ENCODE peak calls at places on chromosomes 5 and 9, in seven cellular contexts. One of them, this sample, is unnamed.

GRCh38 chr5:138349842-138350635 is 2.4 kb upstream of the KDM3B start:
- DNase-seq in HFF-Myc: no peak
- DNase-seq in HCT116: no peak
- DNase-seq in GM06990: no peak
- DNase-seq in AG04450: no peak
- DNase-seq in GM12865: no peak
- DNase-seq in upper lobe of right lung: no peak
- DNase-seq in this sample: no peak

GRCh38 chr5:38814879-38815278 is 30.9 kb upstream of the OSMR start:
- DNase-seq in HFF-Myc: no peak
- DNase-seq in HCT116: no peak
- DNase-seq in GM06990: no peak
- DNase-seq in AG04450: no peak
- DNase-seq in GM12865: no peak
- DNase-seq in upper lobe of right lung: no peak
- DNase-seq in this sample: no peak

GRCh38 chr5:173753307-173754168 is 134.6 kb upstream of the CPEB4 start:
- DNase-seq in HFF-Myc: no peak
- DNase-seq in HCT116: no peak
- DNase-seq in GM06990: no peak
- DNase-seq in AG04450: peak
- DNase-seq in GM12865: no peak
- DNase-seq in upper lobe of right lung: peak
- DNase-seq in this sample: no peak

GRCh38 chr5:71907589-71908145 is 188.6 kb downstream of the CARTPT start:
- DNase-seq in HFF-Myc: no peak
- DNase-seq in HCT116: no peak
- DNase-seq in GM06990: no peak
- DNase-seq in AG04450: no peak
- DNase-seq in GM12865: peak
- DNase-seq in upper lobe of right lung: no peak
- DNase-seq in this sample: no peak

GRCh38 chr5:55856511-55857246 is 5.5 kb downstream of the IL31RA start:
- DNase-seq in HFF-Myc: no peak
- DNase-seq in HCT116: no peak
- DNase-seq in GM06990: no peak
- DNase-seq in AG04450: no peak
- DNase-seq in GM12865: no peak
- DNase-seq in upper lobe of right lung: no peak
- DNase-seq in this sample: no peak

GRCh38 chr9:101275671-101276250 is 109.0 kb downstream of the BAAT start:
- DNase-seq in HFF-Myc: no peak
- DNase-seq in HCT116: no peak
- DNase-seq in GM06990: no peak
- DNase-seq in AG04450: no peak
- DNase-seq in GM12865: no peak
- DNase-seq in upper lobe of right lung: no peak
- DNase-seq in this sample: no peak

GRCh38 chr9:34557421-34558321 is 31.9 kb downstream of the CNTFR start:
- DNase-seq in HFF-Myc: no peak
- DNase-seq in HCT116: no peak
- DNase-seq in GM06990: no peak
- DNase-seq in AG04450: no peak
- DNase-seq in GM12865: no peak
- DNase-seq in upper lobe of right lung: no peak
- DNase-seq in this sample: no peak

GRCh38 chr9:116933251-116933650 is 246.1 kb downstream of the TRIM32 start:
- DNase-seq in HFF-Myc: no peak
- DNase-seq in HCT116: no peak
- DNase-seq in GM06990: no peak
- DNase-seq in AG04450: no peak
- DNase-seq in GM12865: no peak
- DNase-seq in upper lobe of right lung: no peak
- DNase-seq in this sample: no peak

GRCh38 chr5:181200816-181201215 is 4.2 kb downstream of the TRIM7 start:
- DNase-seq in HFF-Myc: no peak
- DNase-seq in HCT116: no peak
- DNase-seq in GM06990: no peak
- DNase-seq in AG04450: no peak
- DNase-seq in GM12865: no peak
- DNase-seq in upper lobe of right lung: no peak
- DNase-seq in this sample: no peak

GRCh38 chr9:89805726-89806125 is 200.9 kb downstream of the GADD45G start:
- DNase-seq in HFF-Myc: no peak
- DNase-seq in HCT116: no peak
- DNase-seq in GM06990: no peak
- DNase-seq in AG04450: no peak
- DNase-seq in GM12865: no peak
- DNase-seq in upper lobe of right lung: no peak
- DNase-seq in this sample: no peak

GRCh38 chr5:97019435-97020117 is 83.7 kb downstream of the LNPEP start:
- DNase-seq in HFF-Myc: no peak
- DNase-seq in HCT116: no peak
- DNase-seq in GM06990: no peak
- DNase-seq in AG04450: no peak
- DNase-seq in GM12865: no peak
- DNase-seq in upper lobe of right lung: no peak
- DNase-seq in this sample: peak

GRCh38 chr9:135939351-135940265 is 21.6 kb downstream of the UBAC1 start:
- DNase-seq in HFF-Myc: no peak
- DNase-seq in HCT116: no peak
- DNase-seq in GM06990: no peak
- DNase-seq in AG04450: no peak
- DNase-seq in GM12865: peak
- DNase-seq in upper lobe of right lung: no peak
- DNase-seq in this sample: no peak

GRCh38 chr9:129435272-129435671 is 185.6 kb downstream of the C9orf50 start:
- DNase-seq in HFF-Myc: no peak
- DNase-seq in HCT116: no peak
- DNase-seq in GM06990: no peak
- DNase-seq in AG04450: no peak
- DNase-seq in GM12865: no peak
- DNase-seq in upper lobe of right lung: no peak
- DNase-seq in this sample: no peak

GRCh38 chr9:126852289-126852688 is 8.2 kb upstream of the ZBTB34 start:
- DNase-seq in HFF-Myc: no peak
- DNase-seq in HCT116: no peak
- DNase-seq in GM06990: no peak
- DNase-seq in AG04450: no peak
- DNase-seq in GM12865: no peak
- DNase-seq in upper lobe of right lung: no peak
- DNase-seq in this sample: no peak

GRCh38 chr5:102711525-102712240 is 43.4 kb upstream of the PAM start:
- DNase-seq in HFF-Myc: no peak
- DNase-seq in HCT116: no peak
- DNase-seq in GM06990: no peak
- DNase-seq in AG04450: no peak
- DNase-seq in GM12865: no peak
- DNase-seq in upper lobe of right lung: no peak
- DNase-seq in this sample: no peak

GRCh38 chr5:79495311-79495710 is 18.6 kb downstream of the HOMER1 start:
- DNase-seq in HFF-Myc: no peak
- DNase-seq in HCT116: no peak
- DNase-seq in GM06990: no peak
- DNase-seq in AG04450: no peak
- DNase-seq in GM12865: no peak
- DNase-seq in upper lobe of right lung: no peak
- DNase-seq in this sample: no peak

GRCh38 chr9:91485006-91485405 is 61.4 kb upstream of the NFIL3 start:
- DNase-seq in HFF-Myc: no peak
- DNase-seq in HCT116: no peak
- DNase-seq in GM06990: no peak
- DNase-seq in AG04450: no peak
- DNase-seq in GM12865: no peak
- DNase-seq in upper lobe of right lung: no peak
- DNase-seq in this sample: no peak

GRCh38 chr9:132162764-132163456 is 1.1 kb downstream of the NTNG2 start:
- DNase-seq in HFF-Myc: no peak
- DNase-seq in HCT116: no peak
- DNase-seq in GM06990: no peak
- DNase-seq in AG04450: no peak
- DNase-seq in GM12865: no peak
- DNase-seq in upper lobe of right lung: no peak
- DNase-seq in this sample: no peak

GRCh38 chr9:132164604-132165362 is 2.9 kb downstream of the NTNG2 start:
- DNase-seq in HFF-Myc: no peak
- DNase-seq in HCT116: no peak
- DNase-seq in GM06990: no peak
- DNase-seq in AG04450: no peak
- DNase-seq in GM12865: no peak
- DNase-seq in upper lobe of right lung: no peak
- DNase-seq in this sample: no peak

GRCh38 chr9:132161743-132162187 is at the start of gene NTNG2:
- DNase-seq in HFF-Myc: no peak
- DNase-seq in HCT116: no peak
- DNase-seq in GM06990: no peak
- DNase-seq in AG04450: no peak
- DNase-seq in GM12865: no peak
- DNase-seq in upper lobe of right lung: no peak
- DNase-seq in this sample: no peak

GRCh38 chr9:132163876-132164603 is 2.2 kb downstream of the NTNG2 start:
- DNase-seq in HFF-Myc: no peak
- DNase-seq in HCT116: no peak
- DNase-seq in GM06990: no peak
- DNase-seq in AG04450: no peak
- DNase-seq in GM12865: no peak
- DNase-seq in upper lobe of right lung: no peak
- DNase-seq in this sample: no peak

DNA sequence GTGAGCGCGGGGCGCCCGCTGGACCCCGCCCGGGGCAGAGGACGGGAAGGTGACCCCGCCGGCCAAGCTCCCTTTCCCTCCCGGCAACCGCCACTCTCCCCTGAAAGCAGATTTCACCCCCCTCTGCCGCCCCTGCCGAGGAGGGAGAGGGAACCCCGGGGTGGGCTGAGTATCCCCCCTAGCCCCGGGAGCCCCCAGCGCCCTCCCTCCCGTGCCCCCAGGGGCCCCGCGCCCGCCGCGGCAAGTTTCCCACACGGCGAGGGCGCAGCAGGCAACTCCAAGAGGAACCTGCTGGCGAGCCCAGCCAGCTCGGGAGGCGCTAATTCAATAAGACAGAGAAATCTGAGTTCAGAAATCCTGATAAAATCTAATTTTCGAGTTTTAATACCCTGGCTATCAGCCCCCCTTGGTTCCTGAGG is 1.6 kb downstream of the NTNG2 start:
- DNase-seq in HFF-Myc: no peak
- DNase-seq in HCT116: no peak
- DNase-seq in GM06990: no peak
- DNase-seq in AG04450: no peak
- DNase-seq in GM12865: no peak
- DNase-seq in upper lobe of right lung: no peak
- DNase-seq in this sample: no peak
- H3K4me3 ChIP-seq in HFF-Myc: no peak
- H3K4me3 ChIP-seq in HCT116: no peak
- H3K4me3 ChIP-seq in GM06990: no peak
- H3K4me3 ChIP-seq in AG04450: no peak
- H3K4me3 ChIP-seq in GM12865: no peak
- H3K4me3 ChIP-seq in upper lobe of right lung: peak
- H3K4me3 ChIP-seq in this sample: no peak

GRCh38 chr5:75325242-75325641 is 11.8 kb upstream of the HMGCR start:
- DNase-seq in HFF-Myc: no peak
- DNase-seq in HCT116: no peak
- DNase-seq in GM06990: no peak
- DNase-seq in AG04450: no peak
- DNase-seq in GM12865: no peak
- DNase-seq in upper lobe of right lung: no peak
- DNase-seq in this sample: no peak
- TF ChIP-seq CTCF in HFF-Myc: no peak
- TF ChIP-seq CTCF in HCT116: peak
- TF ChIP-seq CTCF in GM06990: no peak
- TF ChIP-seq CTCF in AG04450: peak
- TF ChIP-seq CTCF in GM12865: no peak
- TF ChIP-seq CTCF in upper lobe of right lung: no peak
- TF ChIP-seq CTCF in this sample: no peak

GRCh38 chr9:130689937-130690700 is 3.5 kb upstream of the EXOSC2 start:
- DNase-seq in HFF-Myc: peak
- DNase-seq in HCT116: peak
- DNase-seq in GM06990: peak
- DNase-seq in AG04450: peak
- DNase-seq in GM12865: peak
- DNase-seq in upper lobe of right lung: no peak
- DNase-seq in this sample: peak
- H3K4me3 ChIP-seq in HFF-Myc: peak
- H3K4me3 ChIP-seq in HCT116: peak
- H3K4me3 ChIP-seq in GM06990: peak
- H3K4me3 ChIP-seq in AG04450: peak
- H3K4me3 ChIP-seq in GM12865: no peak
- H3K4me3 ChIP-seq in upper lobe of right lung: peak
- H3K4me3 ChIP-seq in this sample: no peak

GRCh38 chr9:120532475-120532874 is 47.5 kb downstream of the CDK5RAP2 start:
- DNase-seq in HFF-Myc: peak
- DNase-seq in HCT116: peak
- DNase-seq in GM06990: no peak
- DNase-seq in AG04450: no peak
- DNase-seq in GM12865: no peak
- DNase-seq in upper lobe of right lung: peak
- DNase-seq in this sample: no peak

GRCh38 chr9:120532891-120533290 is 47.1 kb downstream of the CDK5RAP2 start:
- DNase-seq in HFF-Myc: no peak
- DNase-seq in HCT116: no peak
- DNase-seq in GM06990: no peak
- DNase-seq in AG04450: no peak
- DNase-seq in GM12865: no peak
- DNase-seq in upper lobe of right lung: no peak
- DNase-seq in this sample: no peak

GRCh38 chr9:120534266-120534665 is 45.7 kb downstream of the CDK5RAP2 start:
- DNase-seq in HFF-Myc: no peak
- DNase-seq in HCT116: no peak
- DNase-seq in GM06990: no peak
- DNase-seq in AG04450: no peak
- DNase-seq in GM12865: no peak
- DNase-seq in upper lobe of right lung: no peak
- DNase-seq in this sample: no peak

GRCh38 chr9:120528834-120529233 is 51.1 kb downstream of the CDK5RAP2 start:
- DNase-seq in HFF-Myc: no peak
- DNase-seq in HCT116: no peak
- DNase-seq in GM06990: no peak
- DNase-seq in AG04450: no peak
- DNase-seq in GM12865: no peak
- DNase-seq in upper lobe of right lung: no peak
- DNase-seq in this sample: no peak

DNA sequence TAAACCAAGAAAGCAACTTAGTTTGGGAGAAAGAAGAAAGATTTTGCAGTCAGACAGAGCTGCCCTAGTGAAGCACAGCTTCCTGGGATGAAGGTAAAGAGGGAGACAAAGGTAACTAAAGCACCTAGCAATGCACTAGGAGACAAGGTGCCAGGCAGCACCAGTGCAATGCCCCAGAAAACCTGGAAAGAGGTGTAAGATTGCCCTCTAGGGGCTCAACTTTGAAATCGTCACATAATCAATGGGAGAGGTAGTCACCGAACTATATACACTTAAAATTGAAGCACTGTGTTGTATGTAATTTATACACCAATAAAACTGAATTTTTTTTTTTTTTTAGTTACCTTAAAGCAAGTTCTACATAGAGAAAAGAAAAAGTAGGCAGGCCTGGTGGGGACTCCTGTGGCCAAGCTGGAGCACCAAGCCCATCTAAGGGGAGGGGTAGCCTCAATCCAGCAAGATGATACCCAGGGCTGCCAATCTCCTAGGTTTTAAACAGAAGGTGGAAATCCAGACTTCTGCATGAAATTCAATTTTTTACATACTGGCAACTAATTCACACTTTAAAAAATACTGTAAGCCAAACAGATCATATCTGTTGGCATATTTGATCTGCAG is 48.2 kb downstream of the CDK5RAP2 start:
- DNase-seq in HFF-Myc: peak
- DNase-seq in HCT116: peak
- DNase-seq in GM06990: no peak
- DNase-seq in AG04450: no peak
- DNase-seq in GM12865: peak
- DNase-seq in upper lobe of right lung: no peak
- DNase-seq in this sample: peak
- TF ChIP-seq CTCF in HFF-Myc: peak
- TF ChIP-seq CTCF in HCT116: peak
- TF ChIP-seq CTCF in GM06990: peak
- TF ChIP-seq CTCF in AG04450: peak
- TF ChIP-seq CTCF in GM12865: no peak
- TF ChIP-seq CTCF in upper lobe of right lung: peak
- TF ChIP-seq CTCF in this sample: peak